ENCODE peak calls at places on chromosomes 13 and 19, in five cellular contexts. V, Z, M, I and N are unnamed samples.
A peak's percentile ranks its signal among the peaks of the same experiment; 100 is the strongest.

GRCh38 chr13:75934889-75935288 is 298.8 kb downstream of the LMO7 start:
- DNase-seq in Z (no peak), V (no peak), I (no peak), M (peak; percentile 12), N (no peak)

GRCh38 chr13:48749699-48750473 is 96.2 kb downstream of the CYSLTR2 start:
- DNase-seq in Z (peak; percentile 90), M (peak; percentile 100), V (peak; percentile 96), I (peak; percentile 87), N (peak; percentile 97)

GRCh38 chr13:104750377-104750776 is 1684.2 kb upstream of the SLC10A2 start:
- DNase-seq in Z (no peak), I (no peak), V (no peak), M (no peak), N (no peak)

GRCh38 chr19:2529473-2529918 is 53.6 kb downstream of the GADD45B start:
- DNase-seq in Z (peak; percentile 80), I (peak; percentile 15), M (peak; percentile 97), V (peak; percentile 97), N (no peak)

GRCh38 chr13:59318320-59318930 is 845.3 kb downstream of the DIAPH3 start:
- DNase-seq in M (peak; percentile 61), V (peak; percentile 2), I (peak; percentile 69), Z (peak; percentile 64), N (peak; percentile 68)

GRCh38 chr19:13561461-13561860 is 55.2 kb upstream of the CACNA1A start:
- DNase-seq in M (no peak), Z (no peak), V (no peak), I (no peak), N (no peak)

GRCh38 chr13:39317284-39317683 is 279.0 kb downstream of the NHLRC3 start:
- DNase-seq in I (peak; percentile 72), V (no peak), Z (peak; percentile 64), M (peak; percentile 54), N (no peak)

GRCh38 chr19:43610493-43610892 is 1.4 kb upstream of the SRRM5 start:
- DNase-seq in V (no peak), I (no peak), Z (no peak), M (no peak), N (no peak)

GRCh38 chr19:47755065-47755761 is 9.9 kb downstream of the NOP53 start:
- DNase-seq in Z (no peak), I (no peak), M (no peak), V (no peak), N (no peak)

GRCh38 chr13:22569830-22570229 is 610.9 kb upstream of the SGCG start:
- DNase-seq in V (no peak), Z (no peak), I (no peak), M (no peak), N (no peak)

GRCh38 chr19:38928406-38929001 is 2.1 kb downstream of the SARS2 start:
- DNase-seq in I (no peak), Z (no peak), V (no peak), M (no peak), N (no peak)

GRCh38 chr13:34867590-34867989 is 74.5 kb upstream of the NBEA start:
- DNase-seq in M (peak; percentile 41), V (no peak), Z (no peak), I (no peak), N (no peak)

GRCh38 chr13:48066310-48066989 is 28.5 kb downstream of the MED4 start:
- DNase-seq in M (peak; percentile 10), Z (no peak), I (no peak), V (no peak), N (no peak)

GRCh38 chr19:5805465-5806132 is 732 bp downstream of the NRTN start:
- DNase-seq in Z (no peak), M (peak; percentile 71), V (no peak), I (peak; percentile 41), N (peak; percentile 62)

GRCh38 chr13:44313674-44314073 is 60.0 kb upstream of the SERP2 start:
- DNase-seq in V (peak; percentile 93), M (peak; percentile 88), I (no peak), Z (no peak), N (no peak)

GRCh38 chr19:41709951-41710645 is 1.7 kb downstream of the CEACAM5 start:
- DNase-seq in V (no peak), Z (no peak), I (no peak), M (no peak), N (no peak)

GRCh38 chr19:41714598-41714997 is 6.2 kb downstream of the CEACAM5 start:
- DNase-seq in Z (no peak), I (no peak), V (no peak), M (no peak), N (no peak)

GRCh38 chr19:41707871-41708371 is 505 bp upstream of the CEACAM5 start:
- DNase-seq in V (no peak), I (no peak), Z (no peak), M (no peak), N (no peak)

GRCh38 chr19:41708481-41708880 is at the start of gene CEACAM5:
- DNase-seq in I (no peak), V (no peak), M (no peak), Z (no peak), N (no peak)

GRCh38 chr19:41711376-41712261 is 3.2 kb downstream of the CEACAM5 start:
- DNase-seq in Z (no peak), V (no peak), I (no peak), M (no peak), N (no peak)
- H3K27ac ChIP-seq in Z (no peak overlapping the region), V (no peak overlapping the region), I (no peak overlapping the region), M (no peak overlapping the region), N (no peak overlapping the region)

GRCh38 chr13:99959538-99960230 is 11.9 kb downstream of the ZIC5 start:
- DNase-seq in V (no peak), Z (no peak), I (no peak), M (peak; percentile 37), N (no peak)

GRCh38 chr13:99960663-99961440 is 10.7 kb downstream of the ZIC5 start:
- DNase-seq in M (no peak), I (no peak), V (no peak), Z (no peak), N (no peak)

GRCh38 chr13:99956473-99957349 is 14.9 kb downstream of the ZIC5 start:
- DNase-seq in I (no peak), Z (no peak), M (peak; percentile 28), V (no peak), N (no peak)

GRCh38 chr13:99959127-99959529 is 12.4 kb downstream of the ZIC5 start:
- DNase-seq in V (no peak), I (no peak), Z (no peak), M (no peak), N (no peak)

GRCh38 chr13:99958402-99959126 is 13.0 kb downstream of the ZIC5 start:
- DNase-seq in Z (no peak), V (no peak), I (no peak), M (no peak), N (no peak)
- H3K4me1 ChIP-seq in Z (peaks cover 22% of the 10 kb centered on the region), V (no peaks in the 10 kb centered on the region), I (no peaks in the 10 kb centered on the region), M (peaks cover 3% of the 10 kb centered on the region), N (peaks cover 33% of the 10 kb centered on the region)

GRCh38 chr19:27901078-27901477 is 1311.9 kb downstream of the UQCRFS1 start:
- DNase-seq in M (no peak), I (no peak), Z (no peak), V (no peak), N (no peak)

GRCh38 chr19:27909185-27909840 is 1303.6 kb downstream of the UQCRFS1 start:
- DNase-seq in V (no peak), Z (no peak), M (no peak), I (no peak), N (peak; percentile 52)

GRCh38 chr19:27909861-27910260 is 1303.1 kb downstream of the UQCRFS1 start:
- DNase-seq in M (no peak), I (no peak), V (no peak), Z (no peak), N (no peak)

GRCh38 chr19:27906081-27906480 is 1306.9 kb downstream of the UQCRFS1 start:
- DNase-seq in Z (no peak), I (no peak), M (no peak), V (no peak), N (no peak)

DNA sequence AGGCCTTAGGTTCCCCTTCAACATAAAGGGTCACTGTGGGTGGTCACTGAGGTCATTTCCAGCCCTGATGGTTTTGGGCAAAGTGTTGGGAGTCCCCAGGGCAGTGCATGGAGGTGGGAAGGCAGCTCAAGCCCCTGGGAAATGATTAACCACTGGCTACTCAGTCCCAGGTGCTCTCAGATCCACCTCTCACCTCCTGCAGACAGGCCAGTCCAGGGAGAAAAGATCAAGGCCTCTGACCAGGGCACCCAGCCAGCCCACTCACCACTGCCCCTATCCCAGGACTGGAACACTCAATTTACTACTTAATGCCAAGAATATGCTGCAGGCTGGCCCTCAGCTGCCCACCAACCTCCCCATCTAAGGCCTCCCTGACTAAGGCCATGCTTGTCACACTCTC is 1307.9 kb downstream of the UQCRFS1 start:
- DNase-seq in M (no peak), V (no peak), I (no peak), Z (no peak), N (peak; percentile 42)
- H3K27ac ChIP-seq in M (no peak overlapping the region), V (no peak overlapping the region), I (no peak overlapping the region), Z (no peak overlapping the region), N (no peak overlapping the region)

GRCh38 chr13:51996660-51997059 is 14.6 kb downstream of the ATP7B start:
- DNase-seq in M (no peak), I (no peak), V (no peak), Z (no peak), N (no peak)

GRCh38 chr13:51998723-51999471 is 12.4 kb downstream of the ATP7B start:
- DNase-seq in Z (no peak), M (no peak), I (no peak), V (no peak), N (no peak)

GRCh38 chr13:51997641-51998330 is 13.5 kb downstream of the ATP7B start:
- DNase-seq in Z (no peak), I (no peak), V (no peak), M (no peak), N (no peak)

GRCh38 chr13:51999525-51999924 is 11.7 kb downstream of the ATP7B start:
- DNase-seq in I (peak; percentile 71), M (peak; percentile 25), Z (peak; percentile 80), V (no peak), N (peak; percentile 68)

DNA sequence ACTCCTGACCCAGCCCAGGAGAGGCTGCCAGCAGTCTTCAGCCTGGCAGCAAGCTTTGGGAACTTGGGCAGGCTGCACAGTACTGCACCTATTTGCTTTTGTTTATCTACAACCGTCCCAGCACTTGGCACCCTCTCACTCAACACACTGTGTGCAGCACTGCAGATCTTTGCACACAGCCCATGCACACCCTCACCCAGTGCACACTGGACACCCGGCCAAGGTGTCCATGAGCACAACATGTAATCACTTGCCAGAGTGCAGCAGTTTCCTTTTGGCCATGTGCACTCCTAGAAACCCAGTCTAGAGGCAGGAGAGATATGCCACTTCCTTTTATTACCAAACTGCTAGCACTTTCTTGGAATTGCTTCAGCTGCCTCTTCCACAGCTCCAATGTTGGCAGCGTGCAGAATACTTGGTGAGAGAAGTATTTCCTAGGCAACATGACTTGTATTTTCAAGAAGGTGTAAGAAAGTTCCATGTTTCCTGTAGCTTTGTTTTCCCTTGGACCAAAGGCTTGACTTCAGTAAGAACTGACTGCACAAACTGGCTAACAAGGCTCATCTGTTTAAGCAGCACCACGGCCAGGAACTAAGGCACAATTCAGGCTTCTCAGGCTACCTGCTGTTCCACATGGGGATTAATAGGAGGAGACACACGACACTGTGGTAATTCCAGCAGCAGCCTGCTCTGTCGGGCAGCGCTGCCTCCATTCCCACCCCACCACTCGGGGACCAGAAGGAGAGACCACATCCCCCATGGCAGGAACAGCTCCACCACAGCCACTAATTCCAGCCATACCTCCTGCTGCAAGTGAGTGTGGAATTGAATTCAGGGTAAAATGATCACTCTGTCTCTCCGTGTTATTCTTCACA is 15.3 kb downstream of the ATP7B start:
- DNase-seq in Z (no peak), M (no peak), I (no peak), V (no peak), N (no peak)
- H3K4me1 ChIP-seq in Z (peaks cover 28% of the 10 kb centered on the region), M (no peaks in the 10 kb centered on the region), I (peaks cover 4% of the 10 kb centered on the region), V (no peaks in the 10 kb centered on the region), N (peaks cover 30% of the 10 kb centered on the region)

GRCh38 chr13:28012896-28013295 is 24.4 kb upstream of the URAD start:
- DNase-seq in I (no peak), M (no peak), Z (no peak), V (no peak), N (no peak)
- H3K27ac ChIP-seq in I (no peak overlapping the region), M (no peak overlapping the region), Z (no peak overlapping the region), V (no peak overlapping the region), N (no peak overlapping the region)